ENCODE peak calls at places on chromosomes 5 and 9, in four cellular contexts. J is HepG2, R is H1, F is GM12878. K is an unnamed sample.
A peak's percentile ranks its signal among the peaks of the same experiment; 100 is the strongest.

GRCh38 chr5:171388816-171389168 is 1.1 kb downstream of the NPM1 start:
- DNase-seq in J (no peak), R (no peak), F (no peak), K (no peak)

GRCh38 chr9:89756891-89757537 is 152.2 kb downstream of the GADD45G start:
- DNase-seq in J (no peak), R (no peak), F (no peak), K (no peak)

GRCh38 chr5:39100851-39101396 is 26.7 kb upstream of the RICTOR start:
- DNase-seq in J (peak; percentile 89), R (no peak), F (no peak), K (no peak)

GRCh38 chr5:150142800-150143724 is 12.6 kb downstream of the PDGFRB start:
- DNase-seq in J (peak; percentile 91), R (no peak), F (no peak), K (no peak)

GRCh38 chr5:77777281-77777892 is 1.2 kb upstream of the TBCA start:
- DNase-seq in J (peak; percentile 55), R (no peak), F (no peak), K (no peak)

GRCh38 chr5:71783891-71784290 is 64.8 kb downstream of the CARTPT start:
- DNase-seq in J (no peak), R (no peak), F (no peak), K (no peak)

GRCh38 chr9:86700601-86701000 is 246.7 kb downstream of the GAS1 start:
- DNase-seq in J (no peak), R (no peak), F (no peak), K (no peak)

GRCh38 chr5:4879693-4880303 is 260.3 kb upstream of the ADAMTS16 start:
- DNase-seq in J (peak; percentile 44), R (peak; percentile 61), F (no peak), K (peak; percentile 51)

GRCh38 chr5:50655810-50656205 is 10.6 kb upstream of the PARP8 start:
- DNase-seq in J (no peak), R (no peak), F (no peak), K (no peak)

GRCh38 chr5:150559701-150560100 is 51.8 kb downstream of the NDST1 start:
- DNase-seq in J (no peak), R (no peak), F (no peak), K (no peak)

GRCh38 chr5:1231354-1231905 is 6.2 kb downstream of the SLC6A18 start:
- DNase-seq in J (no peak), R (no peak), F (no peak), K (no peak)

GRCh38 chr5:77128411-77129061 is 41.5 kb upstream of the ZBED3 start:
- DNase-seq in J (no peak), R (no peak), F (no peak), K (no peak)

GRCh38 chr9:37414503-37414943 is 8.0 kb upstream of the GRHPR start:
- DNase-seq in J (no peak), R (no peak), F (no peak), K (no peak)

GRCh38 chr5:140202078-140202477 is 27.1 kb downstream of the CYSTM1 start:
- DNase-seq in J (no peak), R (no peak), F (no peak), K (no peak)
- H3K27me3 ChIP-seq in J (no peaks in the 10 kb centered on the region), R (no peaks in the 10 kb centered on the region), F (no peaks in the 10 kb centered on the region), K (no peaks in the 10 kb centered on the region)

DNA sequence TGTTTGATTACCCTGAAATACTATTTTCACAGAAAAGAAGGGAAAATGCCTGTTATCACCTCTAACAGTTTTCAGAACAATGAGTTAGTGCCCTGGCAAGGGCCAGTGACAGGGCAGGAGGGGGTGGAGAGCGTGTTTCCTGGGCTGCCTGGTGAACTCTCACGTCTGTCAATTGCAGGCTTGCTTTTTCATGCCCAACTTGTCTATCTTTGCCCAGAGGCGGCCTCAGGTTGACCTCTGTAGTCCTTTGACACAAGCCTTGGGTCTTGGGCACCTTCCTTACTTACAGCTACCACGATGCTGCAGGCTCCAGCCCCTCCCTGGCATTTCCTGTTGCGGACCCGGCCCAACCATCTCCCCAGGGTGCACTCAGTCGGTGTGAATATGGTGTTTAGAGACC is 2.2 kb upstream of the CEL start:
- DNase-seq in J (no peak), R (no peak), F (no peak), K (no peak)
- TF ChIP-seq SUZ12 in J (no peak), R (no peak), F (no peak), K (no peak)

GRCh38 chr5:34553544-34553943 is 102.6 kb upstream of the RAI14 start:
- DNase-seq in J (no peak), R (no peak), F (no peak), K (no peak)
- H3K4me3 ChIP-seq in J (no peak overlapping the region), R (no peak overlapping the region), F (no peak overlapping the region), K (no peak overlapping the region)

GRCh38 chr5:137199966-137200365 is 299.2 kb downstream of the SPOCK1 start:
- DNase-seq in J (no peak), R (peak; percentile 15), F (no peak), K (no peak)
- H3K27me3 ChIP-seq in J (no peaks in the 10 kb centered on the region), R (no peaks in the 10 kb centered on the region), F (no peaks in the 10 kb centered on the region), K (no peaks in the 10 kb centered on the region)

GRCh38 chr5:103424008-103424407 is 138.6 kb downstream of the NUDT12 start:
- DNase-seq in J (no peak), R (no peak), F (no peak), K (no peak)
- TF ChIP-seq SUZ12 in J (no peak), R (no peak), F (no peak), K (no peak)

DNA sequence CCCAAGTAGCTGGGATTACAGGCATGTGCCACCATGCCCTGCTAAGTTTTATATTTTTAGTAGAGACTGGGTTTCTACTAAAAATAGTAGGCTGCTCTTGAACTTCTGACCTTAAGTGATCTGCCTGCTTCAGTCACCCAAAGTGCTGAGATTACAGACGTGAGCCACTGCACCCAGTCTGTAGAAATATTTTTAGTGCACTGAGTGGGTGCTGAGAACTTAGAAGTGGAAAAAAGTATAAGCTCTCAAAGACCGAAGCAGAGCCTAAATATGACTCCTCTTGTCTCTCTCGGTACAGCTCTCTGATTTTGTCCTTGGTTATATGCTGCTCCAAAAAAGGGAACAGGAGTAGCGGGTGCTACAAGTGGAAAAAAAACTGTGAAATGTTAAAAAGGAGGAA is 353.8 kb upstream of the IZUMO3 start:
- DNase-seq in J (no peak), R (no peak), F (no peak), K (no peak)
- H3K4me3 ChIP-seq in J (no peak overlapping the region), R (no peak overlapping the region), F (no peak overlapping the region), K (no peak overlapping the region)

GRCh38 chr9:122138560-122139268 is 20.9 kb downstream of the NDUFA8 start:
- DNase-seq in J (peak; percentile 63), R (no peak), F (no peak), K (no peak)

GRCh38 chr9:122144006-122144405 is 15.6 kb downstream of the NDUFA8 start:
- DNase-seq in J (no peak), R (no peak), F (no peak), K (no peak)

GRCh38 chr9:122140368-122141193 is 19.0 kb downstream of the NDUFA8 start:
- DNase-seq in J (peak; percentile 75), R (no peak), F (no peak), K (no peak)

GRCh38 chr9:122143296-122143695 is 16.3 kb downstream of the NDUFA8 start:
- DNase-seq in J (no peak), R (no peak), F (no peak), K (no peak)

GRCh38 chr9:122141671-122142070 is 17.9 kb downstream of the NDUFA8 start:
- DNase-seq in J (no peak), R (no peak), F (no peak), K (no peak)
- H3K27me3 ChIP-seq in J (no peaks in the 10 kb centered on the region), R (no peaks in the 10 kb centered on the region), F (no peaks in the 10 kb centered on the region), K (no peaks in the 10 kb centered on the region)

GRCh38 chr5:143635888-143636287 is 176.1 kb upstream of the HMHB1 start:
- DNase-seq in J (no peak), R (no peak), F (no peak), K (no peak)

GRCh38 chr5:143624465-143624864 is 187.5 kb upstream of the HMHB1 start:
- DNase-seq in J (peak; percentile 12), R (no peak), F (no peak), K (no peak)

GRCh38 chr5:143634689-143635088 is 177.3 kb upstream of the HMHB1 start:
- DNase-seq in J (no peak), R (no peak), F (no peak), K (no peak)

GRCh38 chr5:143635146-143635752 is 176.7 kb upstream of the HMHB1 start:
- DNase-seq in J (peak; percentile 75), R (no peak), F (no peak), K (no peak)

DNA sequence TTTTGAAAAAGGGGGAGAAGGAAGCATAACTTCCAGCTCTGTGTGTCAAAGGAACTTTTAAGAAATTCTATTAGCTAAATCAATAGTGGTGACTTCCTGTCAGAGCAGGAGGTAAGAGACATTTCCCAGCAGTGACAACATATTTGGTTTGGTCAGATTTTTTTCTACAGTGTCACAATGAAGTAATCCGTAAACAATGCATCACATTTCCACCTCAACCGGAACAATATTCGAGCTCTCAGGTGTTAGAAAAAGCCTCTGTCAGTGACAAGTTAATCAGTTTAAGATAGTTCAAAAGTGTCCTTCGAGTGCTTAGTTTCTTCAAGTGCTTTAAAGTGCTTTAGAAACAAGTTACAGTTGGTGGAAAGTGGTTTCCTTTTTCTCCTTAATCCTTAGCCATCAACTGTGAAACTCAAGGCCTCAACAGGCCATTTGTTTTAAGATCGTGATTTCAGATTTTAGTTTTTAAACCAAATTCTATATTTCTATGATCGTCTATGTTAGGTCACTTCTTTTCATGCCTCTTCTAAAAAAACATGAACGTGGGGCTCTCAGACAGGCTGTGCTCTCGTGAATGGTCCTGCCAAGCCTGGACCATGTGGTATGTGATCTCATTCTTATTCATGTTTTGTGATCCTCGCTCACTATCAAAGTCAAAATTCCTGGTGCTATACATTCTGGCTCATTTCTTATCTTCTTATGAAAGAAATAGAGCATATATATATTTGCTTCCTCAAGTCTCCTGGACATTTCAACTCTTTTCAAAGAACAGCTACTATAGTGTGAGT is 181.9 kb upstream of the HMHB1 start:
- DNase-seq in J (peak; percentile 80), R (no peak), F (no peak), K (no peak)
- TF ChIP-seq SUZ12 in J (no peak), R (no peak), F (no peak), K (no peak)

GRCh38 chr5:52817818-52818217 is 30.1 kb downstream of the ITGA1 start:
- DNase-seq in J (no peak), R (no peak), F (no peak), K (no peak)

GRCh38 chr5:52825826-52826225 is 38.1 kb downstream of the ITGA1 start:
- DNase-seq in J (no peak), R (no peak), F (peak; percentile 13), K (no peak)

GRCh38 chr5:52824827-52825226 is 37.1 kb downstream of the ITGA1 start:
- DNase-seq in J (no peak), R (no peak), F (no peak), K (no peak)

GRCh38 chr5:52818360-52818759 is 30.6 kb downstream of the ITGA1 start:
- DNase-seq in J (no peak), R (no peak), F (no peak), K (no peak)

GRCh38 chr5:52822437-52822836 is 34.7 kb downstream of the ITGA1 start:
- DNase-seq in J (no peak), R (no peak), F (no peak), K (no peak)
- H3K4me3 ChIP-seq in J (no peak overlapping the region), R (no peak overlapping the region), F (no peak overlapping the region), K (no peak overlapping the region)

GRCh38 chr9:91421022-91421765 is 2.4 kb downstream of the NFIL3 start:
- DNase-seq in J (peak; percentile 36), R (no peak), F (no peak), K (no peak)
- H3K27me3 ChIP-seq in J (no peaks in the 10 kb centered on the region), R (peaks cover 45% of the 10 kb centered on the region), F (peaks cover 24% of the 10 kb centered on the region), K (peaks cover 61% of the 10 kb centered on the region)

K was measured in NT2/D1.